ENCODE peak calls at places on chromosomes 3 and 15, in six cellular contexts. K, P, D, Q, H and G are unnamed samples.

GRCh38 chr3:124221286-124221821 is 229.4 kb upstream of the ROPN1 start:
- DNase-seq in K (no peak), P (no peak), D (no peak), Q (no peak), H (no peak), G (peak; percentile 70)

GRCh38 chr3:197520311-197521276 is 35.2 kb downstream of the BDH1 start:
- DNase-seq in K (no peak), P (no peak), D (no peak), Q (no peak), H (no peak), G (no peak)

GRCh38 chr15:66799242-66799641 is 97.2 kb downstream of the SMAD6 start:
- DNase-seq in K (no peak), P (no peak), D (no peak), Q (no peak), H (no peak), G (no peak)

GRCh38 chr3:37457392-37458065 is 283.1 kb upstream of the LRRFIP2 start:
- DNase-seq in K (peak; percentile 6), P (no peak), D (no peak), Q (no peak), H (no peak), G (no peak)

GRCh38 chr3:7025581-7026300 is 164.8 kb downstream of the GRM7 start:
- DNase-seq in K (no peak), P (no peak), D (no peak), Q (no peak), H (no peak), G (no peak)

GRCh38 chr3:16723994-16724393 is 118.8 kb upstream of the DAZL start:
- DNase-seq in K (no peak), P (no peak), D (no peak), Q (no peak), H (no peak), G (no peak)

GRCh38 chr3:47348411-47349154 is 32.2 kb upstream of the PTPN23 start:
- DNase-seq in K (no peak), P (no peak), D (no peak), Q (no peak), H (no peak), G (no peak)

GRCh38 chr3:172577962-172578560 is 54.8 kb upstream of the TNFSF10 start:
- DNase-seq in K (no peak), P (no peak), D (no peak), Q (no peak), H (no peak), G (no peak)

GRCh38 chr15:95041297-95041696 is 809.9 kb downstream of the MCTP2 start:
- DNase-seq in K (no peak), P (no peak), D (no peak), Q (no peak), H (no peak), G (no peak)

GRCh38 chr3:12948891-12949711 is 107.7 kb upstream of the RPL32 start:
- DNase-seq in K (peak; percentile 45), P (no peak), D (no peak), Q (no peak), H (no peak), G (no peak)

GRCh38 chr3:171801738-171802600 is 8.3 kb downstream of the PLD1 start:
- DNase-seq in K (peak; percentile 97), P (no peak), D (no peak), Q (no peak), H (no peak), G (no peak)

GRCh38 chr3:10688548-10689172 is 127.4 kb upstream of the SLC6A11 start:
- DNase-seq in K (no peak), P (no peak), D (no peak), Q (no peak), H (no peak), G (no peak)

GRCh38 chr15:78050441-78050809 is 27.1 kb downstream of the TBC1D2B start:
- DNase-seq in K (no peak), P (no peak), D (no peak), Q (no peak), H (no peak), G (no peak)

GRCh38 chr15:91857772-91858171 is 4.3 kb downstream of the SLCO3A1 start:
- DNase-seq in K (no peak), P (no peak), D (no peak), Q (no peak), H (no peak), G (no peak)

GRCh38 chr3:183155499-183155898 is 7.0 kb downstream of the LAMP3 start:
- DNase-seq in K (no peak), P (no peak), D (no peak), Q (no peak), H (no peak), G (no peak)

GRCh38 chr3:67765575-67765974 is 111.2 kb upstream of the SUCLG2 start:
- DNase-seq in K (no peak), P (no peak), D (no peak), Q (no peak), H (no peak), G (no peak)

GRCh38 chr15:63396546-63396939 is 14.9 kb upstream of the CA12 start:
- DNase-seq in K (no peak), P (no peak), D (no peak), Q (no peak), H (no peak), G (no peak)

GRCh38 chr3:188780188-188781147 is 391.3 kb upstream of the TPRG1 start:
- DNase-seq in K (no peak), P (no peak), D (peak; percentile 49), Q (no peak), H (no peak), G (no peak)

GRCh38 chr15:100902436-100903190 is 16.5 kb upstream of the LRRK1 start:
- DNase-seq in K (peak; percentile 90), P (no peak), D (peak; percentile 97), Q (peak; percentile 83), H (no peak), G (peak; percentile 94)

GRCh38 chr3:32045091-32045964 is 61.1 kb upstream of the GPD1L start:
- DNase-seq in K (peak; percentile 74), P (no peak), D (peak; percentile 62), Q (no peak), H (no peak), G (no peak)

GRCh38 chr3:12303532-12303931 is 14.7 kb downstream of the PPARG start:
- DNase-seq in K (no peak), P (no peak), D (no peak), Q (no peak), H (no peak), G (no peak)

GRCh38 chr15:32870240-32871033 is 152.6 kb downstream of the GREM1 start:
- DNase-seq in K (no peak), P (no peak), D (no peak), Q (no peak), H (peak; percentile 60), G (no peak)

GRCh38 chr15:57332326-57332725 is 44.0 kb upstream of the CGNL1 start:
- DNase-seq in K (no peak), P (no peak), D (no peak), Q (no peak), H (no peak), G (no peak)

GRCh38 chr3:52682016-52682415 is 3.7 kb downstream of the PBRM1 start:
- DNase-seq in K (peak; percentile 62), P (no peak), D (no peak), Q (no peak), H (no peak), G (no peak)

GRCh38 chr3:112689385-112689784 is 48.4 kb upstream of the CCDC80 start:
- DNase-seq in K (no peak), P (no peak), D (no peak), Q (no peak), H (no peak), G (no peak)

GRCh38 chr3:46369675-46370132 is 1.0 kb upstream of the CCR5 start:
- DNase-seq in K (no peak), P (no peak), D (no peak), Q (no peak), H (no peak), G (no peak)

GRCh38 chr3:51391566-51392300 is 648 bp downstream of the RBM15B start:
- DNase-seq in K (peak; percentile 50), P (peak; percentile 43), D (no peak), Q (peak; percentile 70), H (peak; percentile 30), G (no peak)

GRCh38 chr3:45437388-45437787 is 49.0 kb downstream of the LARS2 start:
- DNase-seq in K (peak; percentile 32), P (no peak), D (no peak), Q (no peak), H (no peak), G (no peak)

GRCh38 chr3:14402304-14402811 is at the start of gene SLC6A6:
- DNase-seq in K (peak; percentile 91), P (peak; percentile 91), D (peak; percentile 95), Q (peak; percentile 97), H (peak; percentile 100), G (peak; percentile 99)
- TF ChIP-seq POLR2A in K (peak; percentile 80), P (peak; percentile 40), D (peak; percentile 37), Q (no peak), H (peak; percentile 86), G (no peak)

DNA sequence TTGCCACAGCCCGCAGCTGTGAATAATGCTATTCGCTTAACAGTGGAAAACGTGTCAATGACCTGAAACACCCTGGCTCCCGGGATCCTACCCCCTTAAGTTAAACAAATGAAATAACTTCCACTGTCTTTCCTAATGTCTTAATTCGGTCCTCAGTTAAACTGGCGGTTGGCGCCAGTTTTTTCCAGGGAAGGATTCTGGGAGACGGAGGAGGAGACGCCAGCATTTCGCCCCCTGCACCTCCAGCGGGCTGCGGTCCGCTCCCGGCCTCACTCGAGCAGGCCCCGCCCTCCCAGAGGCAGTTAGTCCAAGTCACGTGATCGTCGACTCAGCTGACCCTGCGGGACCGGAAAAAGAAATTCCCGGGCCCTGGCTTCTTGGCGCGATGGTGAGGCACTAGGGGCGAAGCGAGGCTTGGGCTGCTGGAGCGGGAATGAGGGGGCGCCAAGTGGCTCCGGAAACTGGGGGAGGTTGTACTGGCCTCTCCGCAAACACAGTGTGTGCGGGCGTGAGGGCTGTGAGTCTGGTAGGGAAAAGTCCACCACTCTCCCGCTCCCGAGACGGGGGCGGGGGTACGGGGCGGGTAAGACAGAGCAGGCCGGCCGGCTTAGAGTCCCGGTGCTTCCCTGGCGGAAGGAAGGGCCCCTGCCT is at the start of gene COMMD4:
- DNase-seq in K (peak; percentile 89), P (peak; percentile 61), D (peak; percentile 92), Q (peak; percentile 96), H (peak; percentile 92), G (peak; percentile 98)
- TF ChIP-seq POLR2A in K (peak; percentile 85), P (no peak), D (no peak), Q (no peak), H (peak; percentile 32), G (no peak)

GRCh38 chr15:31367021-31367729 is 40.5 kb downstream of the KLF13 start:
- DNase-seq in K (no peak), P (no peak), D (no peak), Q (no peak), H (no peak), G (no peak)

GRCh38 chr15:31364301-31365031 is 37.8 kb downstream of the KLF13 start:
- DNase-seq in K (no peak), P (no peak), D (no peak), Q (no peak), H (peak; percentile 62), G (no peak)

GRCh38 chr15:31366169-31366734 is 39.6 kb downstream of the KLF13 start:
- DNase-seq in K (no peak), P (no peak), D (peak; percentile 26), Q (peak; percentile 73), H (no peak), G (no peak)

GRCh38 chr15:31365032-31365654 is 38.5 kb downstream of the KLF13 start:
- DNase-seq in K (no peak), P (no peak), D (no peak), Q (no peak), H (no peak), G (no peak)

GRCh38 chr15:31365655-31366127 is 39.1 kb downstream of the KLF13 start:
- DNase-seq in K (no peak), P (peak; percentile 76), D (peak; percentile 94), Q (peak; percentile 95), H (peak; percentile 97), G (peak; percentile 99)
- TF ChIP-seq POLR2A in K (no peak), P (peak; percentile 23), D (peak; percentile 13), Q (no peak), H (peak; percentile 52), G (no peak)

GRCh38 chr3:49719214-49719884 is at the start of gene AMIGO3:
- DNase-seq in K (peak; percentile 93), P (peak; percentile 96), D (peak; percentile 96), Q (peak; percentile 97), H (peak; percentile 98), G (peak; percentile 99)
- TF ChIP-seq POLR2A in K (peak; percentile 91), P (peak; percentile 78), D (peak; percentile 96), Q (peak; percentile 7), H (peak; percentile 87), G (peak; percentile 5)